ENCODE peak calls at places on chromosomes 11 and 22, in eight cellular contexts. U, Z, E, R, N, L, A and T are unnamed samples.
A peak's percentile ranks its signal among the peaks of the same experiment; 100 is the strongest.

GRCh38 chr22:19656541-19657251 is 57.6 kb upstream of the SEPTIN5 start:
- DNase-seq in E (no peak), R (peak; percentile 31), A (no peak), N (no peak), L (no peak), Z (no peak), U (no peak), T (no peak)

GRCh38 chr11:78789365-78789764 is 214.7 kb upstream of the NARS2 start:
- DNase-seq in U (no peak), N (no peak), R (no peak), Z (no peak), L (no peak), E (no peak), A (no peak), T (no peak)

GRCh38 chr11:102421262-102421661 is 31.3 kb downstream of the TMEM123 start:
- DNase-seq in Z (no peak), N (no peak), L (no peak), U (no peak), R (no peak), A (no peak), E (no peak), T (no peak)

GRCh38 chr11:16881074-16881709 is 133.0 kb downstream of the PLEKHA7 start:
- DNase-seq in Z (peak; percentile 29), U (peak; percentile 58), A (no peak), R (peak; percentile 83), L (no peak), E (peak; percentile 83), N (peak; percentile 26), T (no peak)

GRCh38 chr11:125263268-125263790 is 98.8 kb downstream of the PKNOX2 start:
- DNase-seq in L (no peak), Z (peak; percentile 28), E (no peak), N (peak; percentile 97), U (peak; percentile 82), A (no peak), R (peak; percentile 87), T (peak; percentile 50)

GRCh38 chr11:2742611-2743426 is 43.0 kb upstream of the KCNQ1OT1 start:
- DNase-seq in U (no peak), E (no peak), L (no peak), N (no peak), R (no peak), Z (no peak), A (peak; percentile 12), T (no peak)

GRCh38 chr11:69513663-69514062 is 32.2 kb downstream of the LINC01488 start:
- DNase-seq in A (no peak), N (no peak), U (no peak), E (no peak), R (no peak), L (no peak), Z (no peak), T (no peak)

GRCh38 chr22:46220921-46221320 is 29.2 kb downstream of the CDPF1 start:
- DNase-seq in A (no peak), N (no peak), Z (no peak), E (no peak), R (no peak), L (no peak), U (no peak), T (no peak)

GRCh38 chr11:109547356-109548027 is 125.5 kb downstream of the C11orf87 start:
- DNase-seq in U (no peak), Z (no peak), R (no peak), L (no peak), A (no peak), E (no peak), N (peak; percentile 56), T (no peak)

GRCh38 chr11:73578786-73579185 is 19.1 kb downstream of the FAM168A start:
- DNase-seq in L (no peak), U (no peak), R (no peak), N (peak; percentile 2), E (no peak), A (no peak), Z (no peak), T (no peak)

GRCh38 chr22:21457023-21457787 is 10.0 kb upstream of the TMEM191C start:
- DNase-seq in A (peak; percentile 63), E (peak; percentile 7), N (no peak), L (no peak), U (no peak), R (no peak), Z (no peak), T (no peak)

GRCh38 chr11:133898031-133898769 is 52.9 kb upstream of the SPATA19 start:
- DNase-seq in L (no peak), E (no peak), Z (no peak), U (no peak), A (peak; percentile 25), R (peak; percentile 23), N (no peak), T (no peak)

GRCh38 chr22:29032584-29032983 is 29.0 kb downstream of the C22orf31 start:
- DNase-seq in E (no peak), Z (no peak), U (no peak), R (no peak), L (no peak), A (no peak), N (peak; percentile 8), T (no peak)

GRCh38 chr11:66011239-66011784 is 496 bp upstream of the CST6 start:
- DNase-seq in L (no peak), R (no peak), N (no peak), U (no peak), Z (no peak), A (peak; percentile 85), E (peak; percentile 28), T (no peak)

GRCh38 chr22:43228863-43229262 is 41.9 kb upstream of the TTLL12 start:
- DNase-seq in U (no peak), Z (no peak), R (no peak), E (no peak), N (no peak), A (no peak), L (no peak), T (no peak)

GRCh38 chr22:43230571-43230970 is 43.6 kb upstream of the TTLL12 start:
- DNase-seq in L (no peak), U (no peak), A (no peak), Z (no peak), N (no peak), R (no peak), E (no peak), T (no peak)

GRCh38 chr22:43231724-43232034 is 44.7 kb upstream of the TTLL12 start:
- DNase-seq in R (no peak), E (no peak), N (no peak), A (no peak), U (no peak), Z (no peak), L (no peak), T (no peak)

GRCh38 chr22:43232445-43232844 is 45.5 kb upstream of the TTLL12 start:
- DNase-seq in U (no peak), Z (no peak), R (no peak), E (no peak), L (no peak), A (no peak), N (no peak), T (no peak)

DNA sequence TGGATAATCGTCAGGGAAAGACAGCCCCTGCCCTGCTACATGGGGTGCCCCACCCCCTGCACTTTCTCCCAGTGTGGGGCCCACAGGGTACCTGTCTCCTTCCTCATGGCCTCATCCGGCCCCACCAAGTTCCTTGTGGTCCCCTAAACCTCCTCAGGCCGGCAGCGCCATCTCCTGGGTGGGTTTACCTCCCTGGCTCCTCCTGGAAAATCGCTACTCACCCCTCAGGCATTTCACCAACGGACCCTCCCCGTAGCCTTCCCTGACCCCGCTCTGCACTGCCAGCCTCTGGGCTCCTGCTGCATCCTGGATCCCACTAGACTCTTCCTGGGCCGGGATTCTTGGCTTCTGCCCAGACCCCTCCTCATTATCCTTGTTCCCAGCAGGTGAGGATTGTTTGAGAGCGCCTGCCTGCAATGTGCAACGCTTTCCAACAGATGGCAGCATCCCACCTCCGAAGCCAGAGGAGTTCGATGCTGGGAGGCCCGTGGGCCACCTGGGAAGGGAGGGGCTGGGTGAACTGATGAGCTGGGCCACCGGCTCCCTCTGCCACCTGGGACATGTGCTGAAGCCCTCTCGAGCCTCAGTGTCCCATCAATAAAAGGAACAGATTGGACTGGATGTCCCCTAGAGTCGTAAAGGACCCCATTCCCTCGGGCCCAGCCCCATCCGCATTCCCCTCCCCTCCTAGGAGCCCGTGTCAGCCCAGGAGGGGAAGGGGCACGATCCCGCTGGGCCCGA is 44.2 kb upstream of the TTLL12 start:
- DNase-seq in Z (no peak), L (no peak), E (peak; percentile 17), U (peak; percentile 60), A (peak; percentile 78), R (peak; percentile 82), N (peak; percentile 64), T (peak; percentile 43)
- H3K4me3 ChIP-seq in Z (no peak overlapping the region), L (no peak overlapping the region), E (no peak overlapping the region), U (no peak overlapping the region), A (no peak overlapping the region), R (no peak overlapping the region), N (no peak overlapping the region), T (no peak overlapping the region)

GRCh38 chr11:120195601-120196289 is 15.1 kb upstream of the OAF start:
- DNase-seq in U (no peak), L (no peak), Z (no peak), R (no peak), A (no peak), E (no peak), N (no peak), T (no peak)

GRCh38 chr11:120197977-120198376 is 12.9 kb upstream of the OAF start:
- DNase-seq in L (no peak), R (no peak), N (no peak), U (no peak), Z (no peak), A (no peak), E (no peak), T (no peak)

GRCh38 chr11:120197254-120197891 is 13.5 kb upstream of the OAF start:
- DNase-seq in R (no peak), N (no peak), L (no peak), E (no peak), U (no peak), A (no peak), Z (no peak), T (no peak)

GRCh38 chr11:120198403-120198786 is 12.4 kb upstream of the OAF start:
- DNase-seq in E (no peak), Z (no peak), R (no peak), A (no peak), U (no peak), L (no peak), N (no peak), T (no peak)

GRCh38 chr11:120196857-120197253 is 14.0 kb upstream of the OAF start:
- DNase-seq in A (no peak), R (no peak), L (no peak), N (no peak), U (no peak), E (no peak), Z (no peak), T (no peak)
- H3K4me1 ChIP-seq in A (peaks cover 10% of the 10 kb centered on the region), R (no peaks in the 10 kb centered on the region), L (peaks cover 30% of the 10 kb centered on the region), N (peaks cover 8% of the 10 kb centered on the region), U (no peaks in the 10 kb centered on the region), E (no peaks in the 10 kb centered on the region), Z (no peaks in the 10 kb centered on the region), T (peaks cover 33% of the 10 kb centered on the region)

DNA sequence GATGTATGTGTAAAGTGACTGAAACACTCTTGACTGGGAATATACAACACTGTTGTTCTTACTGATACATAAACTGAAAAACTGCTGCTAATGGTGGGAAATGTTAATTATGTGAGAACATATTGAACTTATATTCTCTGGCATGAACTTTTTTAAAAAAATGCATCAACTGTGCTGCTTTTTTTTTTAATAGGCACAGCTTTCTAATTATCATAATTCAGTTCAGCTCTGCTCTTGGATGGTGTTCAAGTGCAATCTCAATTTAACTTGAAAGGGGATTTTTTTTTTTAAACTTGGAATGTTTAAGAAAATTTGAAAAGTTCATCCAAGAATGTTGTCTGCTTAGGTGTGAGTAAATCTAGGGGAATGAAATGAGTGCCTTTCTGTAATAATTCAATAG is 5.2 kb downstream of the TEAD1 start:
- DNase-seq in E (no peak), U (no peak), N (no peak), L (no peak), R (no peak), A (no peak), Z (no peak), T (no peak)
- H3K4me3 ChIP-seq in E (no peak overlapping the region), U (no peak overlapping the region), N (peak overlapping the region; percentile 84), L (no peak overlapping the region), R (no peak overlapping the region), A (no peak overlapping the region), Z (no peak overlapping the region), T (no peak overlapping the region)

GRCh38 chr11:117290809-117291396 is at the start of gene BACE1-AS:
- DNase-seq in R (peak; percentile 39), A (no peak), N (no peak), E (no peak), L (no peak), Z (no peak), U (no peak), T (no peak)
- H3K4me1 ChIP-seq in R (no peaks in the 10 kb centered on the region), A (no peaks in the 10 kb centered on the region), N (no peaks in the 10 kb centered on the region), E (no peaks in the 10 kb centered on the region), L (no peaks in the 10 kb centered on the region), Z (no peaks in the 10 kb centered on the region), U (no peaks in the 10 kb centered on the region), T (no peaks in the 10 kb centered on the region)